ENCODE peak calls at places on chromosome 13, in six cellular contexts. P, U, Y, O, Q and A are unnamed samples. For H3K9me3, the result is how much of the 10 kb centered on the place peaks cover.

GRCh38 chr13:59771272-59771671 is 392.5 kb downstream of the DIAPH3 start:
- DNase-seq in Y (no peak), P (no peak), Q (no peak), U (no peak), O (peak), A (no peak)

GRCh38 chr13:20351279-20352022 is 119.3 kb upstream of the GJB6 start:
- DNase-seq in P (no peak), Q (no peak), Y (no peak), O (no peak), U (no peak), A (peak)

GRCh38 chr13:33169273-33169980 is 116.1 kb downstream of the STARD13 start:
- DNase-seq in P (no peak), U (no peak), O (no peak), Y (no peak), Q (no peak), A (peak)

GRCh38 chr13:91398413-91399188 is at the start of gene GPC5:
- DNase-seq in O (peak), U (peak), Q (peak), P (peak), Y (peak), A (no peak)

GRCh38 chr13:34044660-34045080 is 226.7 kb downstream of the RFC3 start:
- DNase-seq in U (no peak), O (no peak), P (no peak), Y (no peak), Q (no peak), A (peak)

GRCh38 chr13:91078093-91078679 is 269.3 kb upstream of the MIR17HG start:
- DNase-seq in O (peak), P (no peak), Y (no peak), Q (no peak), U (no peak), A (no peak)

GRCh38 chr13:98200211-98200878 is 23.3 kb upstream of the RNF113B start:
- DNase-seq in P (no peak), O (no peak), Q (no peak), U (no peak), Y (no peak), A (no peak)

GRCh38 chr13:109784590-109785140 is 1.7 kb downstream of the IRS2 start:
- DNase-seq in P (peak), Q (peak), O (peak), Y (no peak), U (peak), A (no peak)

GRCh38 chr13:60230593-60230992 is 66.9 kb upstream of the DIAPH3 start:
- DNase-seq in O (peak), Y (no peak), U (no peak), P (no peak), Q (no peak), A (no peak)

GRCh38 chr13:97946951-97947588 is 6.4 kb upstream of the IPO5 start:
- DNase-seq in Y (no peak), U (no peak), O (no peak), Q (no peak), P (no peak), A (peak)

GRCh38 chr13:93797463-93797862 is 570.9 kb downstream of the GPC6 start:
- DNase-seq in Q (no peak), U (no peak), Y (no peak), P (no peak), O (no peak), A (no peak)

GRCh38 chr13:106651442-106651841 is 83.5 kb upstream of the ARGLU1 start:
- DNase-seq in U (no peak), Y (no peak), Q (no peak), O (no peak), P (no peak), A (no peak)

GRCh38 chr13:49240017-49240416 is 7.7 kb upstream of the CDADC1 start:
- DNase-seq in P (no peak), Q (no peak), Y (no peak), O (peak), U (no peak), A (no peak)

GRCh38 chr13:43831088-43831487 is 44.3 kb upstream of the ENOX1 start:
- DNase-seq in P (no peak), U (no peak), O (no peak), Q (no peak), Y (no peak), A (no peak)

GRCh38 chr13:110233181-110233641 is 73.7 kb downstream of the COL4A1 start:
- DNase-seq in Q (no peak), O (no peak), Y (peak), P (no peak), U (peak), A (peak)

GRCh38 chr13:40505196-40505595 is 161.2 kb downstream of the FOXO1 start:
- DNase-seq in O (no peak), Y (no peak), U (no peak), P (no peak), Q (no peak), A (no peak)

GRCh38 chr13:26449063-26449848 is 108.2 kb upstream of the WASF3 start:
- DNase-seq in O (no peak), P (no peak), U (no peak), Q (no peak), Y (no peak), A (no peak)

GRCh38 chr13:67186985-67187569 is 43.1 kb downstream of the PCDH9 start:
- DNase-seq in Q (no peak), U (no peak), Y (no peak), O (no peak), P (no peak), A (no peak)

GRCh38 chr13:44350775-44351504 is 22.7 kb upstream of the SERP2 start:
- DNase-seq in P (no peak), O (no peak), Q (no peak), Y (no peak), U (no peak), A (no peak)

GRCh38 chr13:64130170-64130569 is 2714.5 kb upstream of the PCDH20 start:
- DNase-seq in O (no peak), Q (no peak), P (no peak), Y (no peak), U (no peak), A (no peak)

GRCh38 chr13:68190826-68191225 is 960.7 kb upstream of the PCDH9 start:
- DNase-seq in U (no peak), Y (no peak), O (no peak), Q (no peak), P (no peak), A (no peak)

GRCh38 chr13:97851269-97851668 is 102.2 kb upstream of the IPO5 start:
- DNase-seq in O (no peak), U (no peak), P (no peak), Q (no peak), Y (no peak), A (no peak)

GRCh38 chr13:42384265-42384664 is 112.3 kb downstream of the AKAP11 start:
- DNase-seq in P (no peak), Q (no peak), Y (no peak), U (no peak), O (no peak), A (no peak)

GRCh38 chr13:48235100-48235813 is 2.3 kb downstream of the ITM2B start:
- DNase-seq in P (peak), Y (no peak), O (peak), Q (no peak), U (no peak), A (no peak)

GRCh38 chr13:75870397-75870801 is 234.3 kb downstream of the LMO7 start:
- DNase-seq in Q (no peak), P (no peak), Y (no peak), U (no peak), O (peak), A (no peak)

GRCh38 chr13:76790519-76791289 is 95.5 kb downstream of the KCTD12 start:
- DNase-seq in O (peak), Y (no peak), P (no peak), U (no peak), Q (no peak), A (no peak)

GRCh38 chr13:95641961-95642621 is 2.4 kb downstream of the DZIP1 start:
- DNase-seq in P (peak), U (peak), Q (no peak), O (peak), Y (no peak), A (no peak)

GRCh38 chr13:100637380-100637779 is 37.2 kb downstream of the TMTC4 start:
- DNase-seq in Q (no peak), O (no peak), P (no peak), U (no peak), Y (no peak), A (no peak)

GRCh38 chr13:30998548-30999140 is 66.2 kb downstream of the TEX26 start:
- DNase-seq in Q (no peak), O (peak), P (no peak), Y (no peak), U (no peak), A (peak)

GRCh38 chr13:76823969-76824368 is 62.2 kb downstream of the KCTD12 start:
- DNase-seq in Q (no peak), Y (no peak), P (no peak), U (no peak), O (no peak), A (no peak)

GRCh38 chr13:38086721-38087120 is 217.1 kb upstream of the TRPC4 start:
- DNase-seq in Y (no peak), Q (no peak), P (no peak), U (no peak), O (no peak), A (no peak)
- H3K9me3 ChIP-seq in Y (under half), Q (under half), P (under half), U (under half), O (under half), A (under half)

DNA sequence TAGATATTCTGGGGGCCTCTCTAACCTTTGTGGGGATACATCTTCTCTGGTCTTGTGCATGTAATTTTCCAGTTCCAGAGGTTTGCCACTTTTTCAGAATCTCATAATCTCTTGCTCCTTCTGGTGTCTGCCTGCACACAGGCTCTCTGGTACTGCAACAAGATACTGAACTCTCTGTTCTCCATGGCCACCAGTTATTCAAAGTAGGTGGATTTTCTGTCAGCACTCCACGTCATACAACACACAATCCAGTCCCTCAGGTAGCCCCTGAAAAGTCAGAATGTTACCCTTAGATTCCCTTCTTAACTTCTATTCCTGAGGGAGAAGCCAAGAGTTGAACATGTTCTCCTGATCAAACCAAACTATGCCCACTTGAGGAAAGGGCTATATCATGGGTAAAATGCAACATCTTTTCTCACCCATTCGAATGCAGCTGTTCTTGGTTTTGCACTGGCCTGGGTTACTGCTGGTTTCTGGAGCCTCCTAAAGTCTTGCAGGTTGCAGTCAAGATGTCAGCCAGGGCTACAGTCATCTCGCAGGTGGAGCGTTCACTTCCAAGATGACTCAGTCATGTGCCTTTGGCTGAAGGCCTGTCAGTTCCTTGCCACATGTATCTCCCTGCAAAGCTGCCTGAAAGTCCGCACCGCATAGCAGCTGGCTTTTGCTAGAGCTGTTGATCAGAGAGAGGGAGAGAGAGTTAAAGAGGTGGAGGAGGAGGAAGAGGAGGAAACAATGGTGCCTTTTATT is 57.7 kb upstream of the TUBA3C start:
- DNase-seq in Q (no peak), O (no peak), P (no peak), Y (no peak), U (no peak), A (no peak)
- H3K9me3 ChIP-seq in Q (under half), O (under half), P (under half), Y (under half), U (under half), A (half or more)

GRCh38 chr13:18952225-18953016 is 229.2 kb downstream of the TUBA3C start:
- DNase-seq in U (no peak), O (no peak), Q (no peak), P (no peak), Y (no peak), A (no peak)
- H3K9me3 ChIP-seq in U (under half), O (under half), Q (under half), P (under half), Y (under half), A (half or more)

GRCh38 chr13:19057588-19058340 is 123.9 kb downstream of the TUBA3C start:
- DNase-seq in U (no peak), P (no peak), Y (no peak), O (no peak), Q (no peak), A (no peak)
- H3K9me3 ChIP-seq in U (under half), P (under half), Y (under half), O (under half), Q (under half), A (half or more)

GRCh38 chr13:105048685-105049084 is 1486.8 kb downstream of the EFNB2 start:
- DNase-seq in P (no peak), Y (no peak), O (no peak), Q (no peak), U (no peak), A (no peak)
- H3K9me3 ChIP-seq in P (under half), Y (under half), O (under half), Q (under half), U (under half), A (under half)